ENCODE peak calls at places on chromosomes 12 and 14, in eight cellular contexts. L, T, M, C, I, G, S and O are unnamed samples.

GRCh38 chr14:101004954-101005353 is 101.4 kb upstream of the RTL1 start:
- DNase-seq in L (no peak), T (no peak), M (no peak), C (peak), I (peak), G (no peak), S (no peak), O (no peak)

GRCh38 chr14:41549821-41550597 is 56.7 kb upstream of the LRFN5 start:
- DNase-seq in L (peak), T (no peak), M (no peak), C (peak), I (no peak), G (no peak), S (no peak), O (no peak)

GRCh38 chr14:69101331-69101826 is 51.5 kb downstream of the DCAF5 start:
- DNase-seq in L (peak), T (no peak), M (no peak), C (peak), I (no peak), G (no peak), S (peak), O (no peak)

GRCh38 chr14:42550282-42550681 is 943.6 kb downstream of the LRFN5 start:
- DNase-seq in L (no peak), T (no peak), M (no peak), C (no peak), I (no peak), G (no peak), S (no peak), O (no peak)

GRCh38 chr14:68622856-68623255 is 170.0 kb downstream of the ZFP36L1 start:
- DNase-seq in L (no peak), T (no peak), M (no peak), C (no peak), I (no peak), G (peak), S (no peak), O (no peak)

GRCh38 chr14:99790201-99790977 is 2.8 kb upstream of the EML1 start:
- DNase-seq in L (no peak), T (no peak), M (no peak), C (no peak), I (no peak), G (no peak), S (no peak), O (no peak)

GRCh38 chr14:92464716-92465115 is 48.9 kb upstream of the RIN3 start:
- DNase-seq in L (no peak), T (no peak), M (no peak), C (no peak), I (no peak), G (no peak), S (no peak), O (no peak)

GRCh38 chr12:101474711-101475386 is at the start of gene SPIC:
- DNase-seq in L (no peak), T (no peak), M (no peak), C (no peak), I (no peak), G (no peak), S (no peak), O (no peak)

GRCh38 chr12:132458441-132459225 is 31.3 kb upstream of the FBRSL1 start:
- DNase-seq in L (no peak), T (no peak), M (no peak), C (no peak), I (no peak), G (no peak), S (no peak), O (no peak)

GRCh38 chr12:32148372-32148771 is 41.7 kb downstream of the BICD1 start:
- DNase-seq in L (peak), T (no peak), M (no peak), C (peak), I (no peak), G (no peak), S (no peak), O (no peak)

GRCh38 chr12:27193106-27193505 is 51.0 kb upstream of the STK38L start:
- DNase-seq in L (no peak), T (no peak), M (no peak), C (peak), I (no peak), G (no peak), S (no peak), O (no peak)

GRCh38 chr14:63435838-63436237 is 107.3 kb downstream of the PPP2R5E start:
- DNase-seq in L (peak), T (peak), M (peak), C (peak), I (peak), G (no peak), S (no peak), O (peak)

GRCh38 chr14:61525293-61526011 is 169.9 kb upstream of the HIF1A start:
- DNase-seq in L (peak), T (peak), M (peak), C (peak), I (peak), G (no peak), S (no peak), O (peak)

GRCh38 chr14:67955241-67955640 is 135.7 kb downstream of the RAD51B start:
- DNase-seq in L (no peak), T (no peak), M (no peak), C (no peak), I (no peak), G (no peak), S (no peak), O (no peak)

GRCh38 chr12:124852329-124852831 is 11.3 kb downstream of the SCARB1 start:
- DNase-seq in L (no peak), T (no peak), M (peak), C (no peak), I (no peak), G (no peak), S (no peak), O (peak)

GRCh38 chr14:63800651-63801385 is 52.0 kb upstream of the SYNE2 start:
- DNase-seq in L (peak), T (no peak), M (no peak), C (no peak), I (no peak), G (no peak), S (no peak), O (no peak)

GRCh38 chr12:44003721-44004120 is 167.8 kb downstream of the TMEM117 start:
- DNase-seq in L (no peak), T (no peak), M (no peak), C (no peak), I (no peak), G (no peak), S (no peak), O (no peak)

GRCh38 chr12:56863789-56864188 is 70.4 kb downstream of the SDR9C7 start:
- DNase-seq in L (no peak), T (no peak), M (no peak), C (no peak), I (no peak), G (no peak), S (no peak), O (no peak)

GRCh38 chr14:45716506-45716905 is 463.5 kb upstream of the MIS18BP1 start:
- DNase-seq in L (peak), T (no peak), M (no peak), C (peak), I (no peak), G (no peak), S (peak), O (no peak)

GRCh38 chr14:67513631-67514108 is 19.4 kb upstream of the PLEKHH1 start:
- DNase-seq in L (no peak), T (no peak), M (no peak), C (no peak), I (no peak), G (no peak), S (no peak), O (no peak)

GRCh38 chr12:109307051-109307450 is 2.0 kb downstream of the FOXN4 start:
- DNase-seq in L (no peak), T (no peak), M (no peak), C (no peak), I (no peak), G (no peak), S (no peak), O (no peak)

GRCh38 chr14:64502476-64503183 is 1.0 kb downstream of the ZBTB25 start:
- DNase-seq in L (peak), T (peak), M (no peak), C (no peak), I (no peak), G (no peak), S (no peak), O (no peak)

GRCh38 chr12:46221255-46222128 is 47.4 kb downstream of the SLC38A1 start:
- DNase-seq in L (peak), T (no peak), M (no peak), C (peak), I (no peak), G (no peak), S (peak), O (no peak)

GRCh38 chr14:99658218-99658617 is 13.3 kb downstream of the HHIPL1 start:
- DNase-seq in L (no peak), T (no peak), M (no peak), C (no peak), I (no peak), G (no peak), S (no peak), O (no peak)

GRCh38 chr14:96217381-96217913 is 12.8 kb downstream of the BDKRB2 start:
- DNase-seq in L (no peak), T (no peak), M (no peak), C (no peak), I (no peak), G (no peak), S (no peak), O (no peak)

GRCh38 chr12:57516617-57517153 is 3.6 kb downstream of the DDIT3 start:
- DNase-seq in L (no peak), T (no peak), M (no peak), C (no peak), I (no peak), G (no peak), S (no peak), O (no peak)

DNA sequence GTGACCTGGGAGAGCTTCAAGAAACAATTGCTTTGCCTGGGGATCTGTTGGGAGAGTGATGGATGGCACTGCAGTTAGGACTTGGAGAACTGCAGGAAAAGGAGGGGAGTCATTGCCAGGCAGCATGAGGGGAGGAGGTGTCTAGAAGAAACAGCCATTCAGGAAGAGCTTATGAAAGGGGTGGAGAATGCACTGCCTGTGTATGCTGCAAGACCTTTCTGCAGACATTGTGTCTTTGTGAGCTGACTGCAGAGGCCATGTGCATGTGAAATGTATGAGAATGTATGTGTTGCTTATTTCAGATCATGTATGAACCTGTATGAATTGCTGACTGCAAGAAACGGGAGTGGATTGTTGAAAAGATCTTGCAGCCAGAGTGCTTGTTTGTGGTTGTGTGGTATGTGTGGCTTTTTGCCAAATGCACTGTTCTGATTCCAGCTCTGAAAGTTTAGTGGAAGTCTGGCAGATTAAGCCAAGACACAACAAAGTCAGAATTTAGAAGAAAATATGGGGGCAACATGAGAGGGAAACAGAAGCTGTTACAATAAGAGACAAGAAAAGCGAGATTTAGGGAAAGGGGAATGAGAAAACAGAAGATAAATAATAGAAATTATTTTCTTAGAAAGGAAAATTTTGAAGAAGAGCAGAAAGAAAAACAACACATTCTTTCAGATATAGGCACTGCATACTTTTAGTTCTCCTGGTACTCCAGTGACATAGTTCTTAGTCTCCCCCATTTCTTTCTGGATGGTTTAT is 9.8 kb upstream of the RIMKLB start:
- DNase-seq in L (peak), T (no peak), M (peak), C (peak), I (peak), G (peak), S (peak), O (peak)
- H3K4me3 ChIP-seq in L (no peak), T (no peak), M (no peak), C (no peak), I (no peak), G (no peak), S (peak), O (peak)

GRCh38 chr12:70359458-70360197 is 6.5 kb upstream of the KCNMB4 start:
- DNase-seq in L (no peak), T (no peak), M (no peak), C (no peak), I (no peak), G (no peak), S (peak), O (no peak)

GRCh38 chr12:70351076-70351475 is 15.0 kb upstream of the KCNMB4 start:
- DNase-seq in L (no peak), T (no peak), M (no peak), C (no peak), I (no peak), G (no peak), S (no peak), O (no peak)

GRCh38 chr12:70354777-70355176 is 11.3 kb upstream of the KCNMB4 start:
- DNase-seq in L (no peak), T (no peak), M (no peak), C (no peak), I (no peak), G (no peak), S (no peak), O (no peak)

GRCh38 chr12:70355972-70356371 is 10.1 kb upstream of the KCNMB4 start:
- DNase-seq in L (no peak), T (no peak), M (no peak), C (no peak), I (no peak), G (no peak), S (no peak), O (no peak)

DNA sequence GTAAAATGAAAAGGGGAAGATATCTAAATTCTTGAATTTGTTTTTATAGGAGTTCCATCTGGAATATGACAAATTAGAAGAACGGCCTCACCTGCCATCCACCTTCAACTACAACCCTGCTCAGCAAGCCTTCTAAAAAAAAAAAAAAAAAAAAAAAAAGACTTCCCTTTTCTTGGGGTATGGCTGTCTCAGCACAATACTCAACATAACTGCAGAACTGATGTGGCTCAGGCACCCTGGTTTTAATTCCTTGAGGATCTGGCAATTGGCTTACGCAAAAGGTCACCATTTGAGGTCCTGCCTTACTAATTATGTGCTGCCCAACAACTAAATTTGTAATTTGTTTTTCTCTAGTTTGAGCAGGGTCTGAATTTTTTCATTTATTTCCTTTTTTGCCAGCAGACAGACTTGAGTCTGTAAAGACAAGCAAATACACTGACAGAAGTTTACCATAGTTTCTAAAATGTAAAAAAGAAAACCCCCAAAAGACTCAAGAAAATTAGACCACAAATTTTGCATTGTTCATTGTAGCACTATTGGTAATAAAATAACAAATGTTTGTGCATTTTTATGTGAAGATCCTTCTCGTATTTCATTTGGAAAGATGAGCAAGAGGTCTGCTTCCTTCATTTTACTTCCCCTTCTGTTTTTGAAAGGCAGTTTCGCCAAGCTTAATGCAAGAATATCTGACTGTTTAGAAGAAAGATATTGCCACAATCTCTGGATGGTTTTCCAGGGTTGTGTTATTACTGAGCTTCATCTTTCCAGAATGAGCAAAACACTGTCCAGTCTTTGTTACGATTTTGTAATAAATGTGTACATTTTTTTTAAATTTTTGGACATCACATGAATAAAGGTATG is 12.1 kb upstream of the KCNMB4 start:
- DNase-seq in L (no peak), T (no peak), M (no peak), C (no peak), I (no peak), G (no peak), S (no peak), O (no peak)
- TF ChIP-seq CTCF in L (no peak), T (no peak), M (no peak), C (no peak), I (no peak), G (no peak), S (no peak), O (no peak)

GRCh38 chr12:30169839-30170591 is 386.3 kb upstream of the TMTC1 start:
- DNase-seq in L (no peak), T (no peak), M (no peak), C (no peak), I (no peak), G (no peak), S (no peak), O (no peak)
- H3K4me3 ChIP-seq in L (no peak), T (peak), M (no peak), C (no peak), I (no peak), G (no peak), S (no peak), O (no peak)

GRCh38 chr12:81208193-81208946 is 130.5 kb downstream of the ACSS3 start:
- DNase-seq in L (no peak), T (no peak), M (no peak), C (peak), I (no peak), G (no peak), S (peak), O (no peak)
- TF ChIP-seq CTCF in L (no peak), T (no peak), M (no peak), C (no peak), I (no peak), G (no peak), S (no peak), O (no peak)

DNA sequence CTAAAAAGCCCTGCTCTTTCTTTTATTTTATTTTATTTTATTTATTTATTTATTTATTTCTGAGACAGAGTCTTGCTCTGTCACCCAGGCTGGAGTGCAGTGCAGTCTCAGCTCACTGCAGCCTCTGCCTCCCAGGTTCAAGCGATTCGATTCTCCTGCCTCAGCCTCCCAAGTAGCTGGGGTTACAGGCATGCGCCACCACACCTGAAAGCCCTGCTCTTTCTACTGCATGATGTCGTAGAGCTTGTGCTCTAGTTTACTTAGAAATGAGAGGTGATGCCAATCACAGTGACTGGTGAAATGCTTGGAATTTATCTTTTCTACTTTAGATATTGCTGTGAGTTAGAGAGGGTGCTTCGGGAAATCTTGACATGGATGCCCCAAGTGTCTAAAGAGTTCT is 54.5 kb downstream of the DAD1 start:
- DNase-seq in L (no peak), T (no peak), M (no peak), C (no peak), I (no peak), G (no peak), S (no peak), O (no peak)
- H3K4me3 ChIP-seq in L (no peak), T (no peak), M (no peak), C (no peak), I (no peak), G (no peak), S (no peak), O (no peak)

DNA sequence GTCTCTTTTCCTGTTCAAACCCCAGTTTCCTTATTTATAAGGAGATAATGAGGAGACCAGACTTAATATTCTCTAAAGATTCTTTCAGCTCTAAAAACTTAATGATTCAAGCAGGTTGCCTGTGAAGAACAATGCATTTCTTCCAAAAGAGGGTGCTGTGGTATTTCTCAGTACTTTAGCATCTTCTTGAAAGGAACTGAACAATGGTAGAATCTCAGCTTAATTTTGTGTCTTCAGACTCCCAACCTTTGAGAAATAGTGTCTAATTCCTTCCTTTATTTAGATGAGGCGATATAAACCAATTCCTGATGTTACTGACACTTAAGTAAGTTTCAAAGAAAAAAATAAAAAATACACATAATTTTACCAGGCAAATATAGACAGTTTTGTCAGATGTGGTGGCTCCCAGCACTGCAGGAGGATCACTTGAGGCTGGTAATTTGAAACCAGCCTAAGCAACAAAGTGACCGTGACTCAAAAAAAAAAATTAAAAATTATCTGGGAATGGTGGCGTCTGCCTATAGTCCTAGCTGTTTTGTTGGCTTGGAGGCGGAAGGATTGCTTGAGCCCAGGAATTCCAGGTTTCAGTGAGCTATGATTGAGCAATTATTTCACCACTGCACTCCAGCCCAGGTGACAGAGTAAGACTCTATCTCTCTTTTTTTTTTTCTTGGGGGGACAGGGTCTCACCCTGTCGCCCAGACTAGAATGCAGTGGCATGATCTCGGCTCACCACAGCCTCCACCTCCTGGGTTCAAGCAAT is 76.9 kb upstream of the PSMA6 start:
- DNase-seq in L (peak), T (no peak), M (no peak), C (peak), I (no peak), G (no peak), S (peak), O (no peak)
- TF ChIP-seq CTCF in L (peak), T (no peak), M (no peak), C (peak), I (peak), G (peak), S (peak), O (peak)